ENCODE peak calls at places on chromosomes 11 and 22, in six cellular contexts. Q is fibroblast of lung, W is GM23248, S is endodermal cell, H is mesenchymal stem cell, O is Karpas-422. V is an unnamed sample. For H3K36me3, the result is how much of the 10 kb centered on the place peaks cover.

GRCh38 chr11:118530180-118530682 is 761 bp upstream of the TMEM25 start:
- DNase-seq in S (no peak), H (peak), W (peak), Q (peak), O (no peak), V (no peak)

GRCh38 chr11:94332814-94333213 is 28.4 kb downstream of the IZUMO1R start:
- DNase-seq in O (no peak), Q (no peak), H (no peak), S (peak), W (no peak), V (no peak)

GRCh38 chr11:113667801-113668200 is 38.3 kb downstream of the TMPRSS5 start:
- DNase-seq in W (peak), H (no peak), Q (no peak), O (no peak), S (peak), V (no peak)

GRCh38 chr11:35216962-35217667 is 78.1 kb downstream of the CD44 start:
- DNase-seq in S (peak), H (no peak), O (no peak), W (peak), Q (no peak), V (no peak)

GRCh38 chr22:32548039-32548438 is 73.4 kb downstream of the FBXO7 start:
- DNase-seq in W (no peak), O (no peak), Q (no peak), S (no peak), H (no peak), V (no peak)

GRCh38 chr11:120680322-120680721 is 168.8 kb downstream of the GRIK4 start:
- DNase-seq in Q (no peak), H (no peak), S (no peak), W (no peak), O (no peak), V (no peak)

GRCh38 chr22:31082606-31083376 is 1.7 kb downstream of the SMTN start:
- DNase-seq in Q (peak), S (peak), H (peak), W (peak), O (peak), V (no peak)

GRCh38 chr11:94597896-94598295 is 30.7 kb downstream of the PIWIL4 start:
- DNase-seq in Q (peak), O (no peak), H (peak), W (no peak), S (no peak), V (no peak)

GRCh38 chr11:20013346-20014066 is 146.8 kb downstream of the DBX1 start:
- DNase-seq in S (no peak), H (no peak), W (no peak), Q (peak), O (no peak), V (no peak)

GRCh38 chr11:92932023-92932422 is 37.4 kb upstream of the MTNR1B start:
- DNase-seq in Q (peak), H (no peak), S (peak), W (peak), O (no peak), V (no peak)

GRCh38 chr22:27028093-27028492 is 370.7 kb downstream of the MIAT start:
- DNase-seq in S (no peak), H (no peak), W (peak), O (no peak), Q (no peak), V (no peak)

GRCh38 chr11:121763526-121763925 is 310.8 kb upstream of the SORL1-AS1 start:
- DNase-seq in O (peak), S (no peak), Q (no peak), W (no peak), H (no peak), V (no peak)

GRCh38 chr11:94767701-94768601 is at the start of gene AMOTL1:
- DNase-seq in H (peak), O (no peak), S (peak), W (peak), Q (peak), V (no peak)

GRCh38 chr11:43933226-43933607 is 9.2 kb upstream of the C11orf96 start:
- DNase-seq in S (no peak), Q (no peak), W (no peak), O (no peak), H (no peak), V (no peak)

GRCh38 chr22:42562282-42562681 is 8.5 kb downstream of the SERHL2 start:
- DNase-seq in W (no peak), S (no peak), Q (no peak), H (no peak), O (peak), V (no peak)

GRCh38 chr22:42560781-42561180 is 7.0 kb downstream of the SERHL2 start:
- DNase-seq in Q (no peak), S (peak), O (peak), W (peak), H (peak), V (no peak)

GRCh38 chr22:42561856-42562255 is 8.1 kb downstream of the SERHL2 start:
- DNase-seq in H (no peak), W (no peak), Q (no peak), S (no peak), O (no peak), V (no peak)

GRCh38 chr22:42562684-42563083 is 8.9 kb downstream of the SERHL2 start:
- DNase-seq in O (no peak), H (no peak), W (no peak), Q (no peak), S (no peak), V (no peak)

DNA sequence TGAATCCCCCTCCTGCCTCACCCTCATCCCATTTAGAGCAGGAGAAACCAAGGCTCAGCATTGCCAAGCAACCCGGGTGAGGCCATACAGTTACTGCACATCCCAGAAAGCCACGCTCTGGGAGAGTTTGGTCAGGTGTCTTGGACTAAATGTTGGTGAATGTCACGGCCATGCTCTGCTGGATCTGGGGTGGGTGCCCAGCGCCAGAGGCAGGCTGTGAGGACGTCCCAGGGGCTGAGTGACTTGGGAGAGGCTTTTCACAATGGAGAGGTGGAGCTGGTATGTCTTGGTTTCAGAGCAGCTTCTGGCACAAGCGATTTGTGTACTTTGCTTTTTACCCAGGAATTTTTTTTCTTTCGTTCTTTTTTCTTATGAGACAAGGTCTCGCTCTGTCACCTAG is 6.6 kb downstream of the SERHL2 start:
- DNase-seq in H (no peak), W (no peak), S (no peak), Q (no peak), O (no peak), V (no peak)
- H3K9ac ChIP-seq in H (no peak), W (no peak), S (no peak), Q (no peak), O (no peak), V (no peak)

GRCh38 chr11:991034-991433 is 45.5 kb downstream of the MUC6 start:
- DNase-seq in W (no peak), S (no peak), H (no peak), O (no peak), Q (no peak), V (no peak)

GRCh38 chr11:993141-993540 is 43.4 kb downstream of the MUC6 start:
- DNase-seq in O (no peak), H (no peak), Q (no peak), W (no peak), S (no peak), V (no peak)

GRCh38 chr11:991711-992307 is 44.7 kb downstream of the MUC6 start:
- DNase-seq in W (no peak), H (no peak), Q (no peak), S (no peak), O (no peak), V (no peak)

GRCh38 chr11:993632-994167 is 42.8 kb downstream of the MUC6 start:
- DNase-seq in S (no peak), Q (no peak), H (no peak), O (no peak), W (no peak), V (no peak)

DNA sequence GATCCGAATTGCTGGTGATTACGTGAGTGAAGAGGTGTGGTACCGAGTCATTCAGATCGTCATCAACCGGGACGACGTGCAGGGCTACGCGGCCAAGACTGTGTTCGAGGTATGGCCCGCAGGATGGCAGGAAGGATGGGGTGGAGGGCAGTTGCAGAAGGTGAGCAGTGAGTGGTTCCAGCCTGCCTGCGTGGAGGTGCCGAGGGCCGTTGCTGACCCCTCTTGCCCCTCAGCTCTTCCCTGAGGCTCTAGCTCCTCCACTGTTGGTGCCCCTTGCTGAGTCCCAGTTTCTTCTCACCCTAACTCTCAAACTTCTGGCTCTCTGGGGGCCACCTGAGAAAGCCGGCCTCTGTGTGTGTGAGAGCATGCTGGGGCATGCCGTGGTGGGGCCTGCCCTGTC is 43.9 kb downstream of the MUC6 start:
- DNase-seq in O (no peak), Q (no peak), W (no peak), H (no peak), S (no peak), V (no peak)
- H3K36me3 ChIP-seq in O (under half), Q (under half), W (under half), H (half or more), S (under half), V (under half)

GRCh38 chr11:6442441-6442840 is 1.7 kb upstream of the HPX start:
- DNase-seq in S (no peak), W (no peak), O (no peak), Q (no peak), H (no peak), V (no peak)
- H3K27ac ChIP-seq in S (no peak), W (no peak), O (no peak), Q (no peak), H (no peak), V (no peak)

DNA sequence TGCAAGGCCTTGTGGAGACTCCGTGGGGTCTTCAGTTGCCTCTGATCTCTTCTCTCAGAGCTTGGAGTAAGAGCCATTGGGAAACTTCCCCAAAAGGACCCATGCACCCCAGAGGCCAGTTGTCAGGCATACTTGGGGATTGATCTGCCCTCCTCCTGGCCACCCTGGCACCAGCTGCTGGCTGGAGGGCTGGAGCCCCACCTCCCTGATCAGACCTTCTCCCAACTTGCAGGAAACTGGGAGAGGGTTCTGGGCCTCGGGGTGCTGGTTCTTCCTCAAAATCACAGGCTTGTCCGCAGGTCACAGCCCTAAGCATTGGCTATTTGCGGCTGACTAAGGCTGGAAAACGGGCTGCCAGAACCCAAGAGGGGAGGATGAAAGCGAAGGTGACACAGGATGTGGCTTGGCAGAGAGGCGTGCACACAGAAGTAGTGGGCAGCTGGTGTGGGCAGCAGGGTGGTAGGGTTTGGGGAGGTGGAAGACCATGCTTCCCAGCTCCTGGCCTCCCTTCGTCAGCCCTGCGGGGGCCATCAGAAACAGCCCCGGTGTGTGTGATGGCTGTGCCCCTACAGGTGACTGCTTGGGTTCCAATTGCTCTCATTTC is 1.3 kb upstream of the DGKZ start:
- DNase-seq in O (no peak), H (no peak), Q (no peak), W (no peak), S (no peak), V (no peak)
- H3K9ac ChIP-seq in O (peak), H (no peak), Q (no peak), W (no peak), S (no peak), V (no peak)